ENCODE peak calls at places on chromosomes 16 and 17, in six cellular contexts. One of them, this sample, is unnamed.

GRCh38 chr16:19505600-19506303 is 16.1 kb downstream of the GDE1 start:
- DNase-seq in AG04450: no peak
- DNase-seq in bronchial epithelial cell: no peak
- DNase-seq in foreskin fibroblast: peak; percentile 70
- DNase-seq in upper lobe of right lung: no peak
- DNase-seq in fibroblast of the aortic adventitia: peak; percentile 86
- DNase-seq in this sample: no peak

GRCh38 chr16:67105251-67105650 is 4.5 kb upstream of the PHAF1 start:
- DNase-seq in foreskin fibroblast: no peak
- DNase-seq in bronchial epithelial cell: no peak
- DNase-seq in AG04450: no peak
- DNase-seq in fibroblast of the aortic adventitia: no peak
- DNase-seq in upper lobe of right lung: no peak
- DNase-seq in this sample: no peak

GRCh38 chr16:54926166-54926838 is 4.4 kb upstream of the IRX5 start:
- DNase-seq in upper lobe of right lung: no peak
- DNase-seq in bronchial epithelial cell: peak; percentile 77
- DNase-seq in foreskin fibroblast: peak; percentile 76
- DNase-seq in AG04450: no peak
- DNase-seq in fibroblast of the aortic adventitia: peak; percentile 65
- DNase-seq in this sample: no peak

GRCh38 chr17:28684963-28685362 is 23.0 kb downstream of the SUPT6H start:
- DNase-seq in upper lobe of right lung: no peak
- DNase-seq in bronchial epithelial cell: no peak
- DNase-seq in fibroblast of the aortic adventitia: peak; percentile 28
- DNase-seq in AG04450: no peak
- DNase-seq in foreskin fibroblast: peak; percentile 57
- DNase-seq in this sample: no peak

GRCh38 chr17:6551909-6552768 is 4.2 kb downstream of the PITPNM3 start:
- DNase-seq in fibroblast of the aortic adventitia: no peak
- DNase-seq in upper lobe of right lung: peak; percentile 88
- DNase-seq in AG04450: no peak
- DNase-seq in bronchial epithelial cell: peak; percentile 94
- DNase-seq in foreskin fibroblast: no peak
- DNase-seq in this sample: no peak

GRCh38 chr17:43169561-43170139 is 1.4 kb upstream of the NBR1 start:
- DNase-seq in upper lobe of right lung: no peak
- DNase-seq in fibroblast of the aortic adventitia: peak; percentile 15
- DNase-seq in foreskin fibroblast: peak; percentile 68
- DNase-seq in bronchial epithelial cell: peak; percentile 0
- DNase-seq in AG04450: no peak
- DNase-seq in this sample: peak; percentile 46

GRCh38 chr17:36597229-36597628 is 4.2 kb upstream of the MRM1 start:
- DNase-seq in upper lobe of right lung: peak; percentile 25
- DNase-seq in foreskin fibroblast: no peak
- DNase-seq in AG04450: no peak
- DNase-seq in bronchial epithelial cell: no peak
- DNase-seq in fibroblast of the aortic adventitia: no peak
- DNase-seq in this sample: no peak

GRCh38 chr17:37848690-37849616 is 75.3 kb upstream of the TBC1D3K start:
- DNase-seq in upper lobe of right lung: no peak
- DNase-seq in foreskin fibroblast: peak; percentile 69
- DNase-seq in AG04450: peak; percentile 21
- DNase-seq in fibroblast of the aortic adventitia: no peak
- DNase-seq in bronchial epithelial cell: peak; percentile 95
- DNase-seq in this sample: peak; percentile 82

GRCh38 chr16:79519448-79519847 is 81.1 kb downstream of the MAF start:
- DNase-seq in bronchial epithelial cell: no peak
- DNase-seq in fibroblast of the aortic adventitia: no peak
- DNase-seq in upper lobe of right lung: peak; percentile 68
- DNase-seq in foreskin fibroblast: no peak
- DNase-seq in AG04450: no peak
- DNase-seq in this sample: peak; percentile 20

GRCh38 chr17:49101054-49101534 is 31.5 kb upstream of the B4GALNT2 start:
- DNase-seq in upper lobe of right lung: no peak
- DNase-seq in fibroblast of the aortic adventitia: peak; percentile 88
- DNase-seq in bronchial epithelial cell: peak; percentile 95
- DNase-seq in AG04450: no peak
- DNase-seq in foreskin fibroblast: peak; percentile 61
- DNase-seq in this sample: no peak

GRCh38 chr17:49932131-49932723 is 36.8 kb upstream of the DLX4 start:
- DNase-seq in bronchial epithelial cell: no peak
- DNase-seq in AG04450: no peak
- DNase-seq in foreskin fibroblast: no peak
- DNase-seq in fibroblast of the aortic adventitia: no peak
- DNase-seq in upper lobe of right lung: no peak
- DNase-seq in this sample: no peak

GRCh38 chr16:18013863-18014262 is 322.7 kb downstream of the NPIPA8 start:
- DNase-seq in fibroblast of the aortic adventitia: no peak
- DNase-seq in foreskin fibroblast: no peak
- DNase-seq in upper lobe of right lung: no peak
- DNase-seq in AG04450: no peak
- DNase-seq in bronchial epithelial cell: no peak
- DNase-seq in this sample: peak; percentile 36

GRCh38 chr17:48429638-48430586 is at the start of gene SKAP1:
- DNase-seq in upper lobe of right lung: peak; percentile 66
- DNase-seq in fibroblast of the aortic adventitia: no peak
- DNase-seq in bronchial epithelial cell: no peak
- DNase-seq in AG04450: no peak
- DNase-seq in foreskin fibroblast: no peak
- DNase-seq in this sample: peak; percentile 73

GRCh38 chr17:76793775-76794174 is 55.9 kb downstream of the MFSD11 start:
- DNase-seq in foreskin fibroblast: peak; percentile 67
- DNase-seq in bronchial epithelial cell: peak; percentile 30
- DNase-seq in fibroblast of the aortic adventitia: peak; percentile 26
- DNase-seq in AG04450: no peak
- DNase-seq in upper lobe of right lung: no peak
- DNase-seq in this sample: peak; percentile 57

GRCh38 chr17:11550431-11550830 is 47.8 kb upstream of the DNAH9 start:
- DNase-seq in fibroblast of the aortic adventitia: no peak
- DNase-seq in AG04450: no peak
- DNase-seq in bronchial epithelial cell: no peak
- DNase-seq in upper lobe of right lung: no peak
- DNase-seq in foreskin fibroblast: no peak
- DNase-seq in this sample: no peak

GRCh38 chr17:11548398-11548797 is 49.9 kb upstream of the DNAH9 start:
- DNase-seq in AG04450: no peak
- DNase-seq in foreskin fibroblast: no peak
- DNase-seq in upper lobe of right lung: no peak
- DNase-seq in bronchial epithelial cell: no peak
- DNase-seq in fibroblast of the aortic adventitia: no peak
- DNase-seq in this sample: no peak

GRCh38 chr17:11554042-11554441 is 44.2 kb upstream of the DNAH9 start:
- DNase-seq in upper lobe of right lung: no peak
- DNase-seq in fibroblast of the aortic adventitia: no peak
- DNase-seq in bronchial epithelial cell: no peak
- DNase-seq in foreskin fibroblast: no peak
- DNase-seq in AG04450: no peak
- DNase-seq in this sample: no peak

GRCh38 chr17:11553135-11553534 is 45.1 kb upstream of the DNAH9 start:
- DNase-seq in foreskin fibroblast: no peak
- DNase-seq in AG04450: no peak
- DNase-seq in fibroblast of the aortic adventitia: no peak
- DNase-seq in bronchial epithelial cell: no peak
- DNase-seq in upper lobe of right lung: no peak
- DNase-seq in this sample: no peak

GRCh38 chr17:11551442-11551841 is 46.8 kb upstream of the DNAH9 start:
- DNase-seq in upper lobe of right lung: no peak
- DNase-seq in fibroblast of the aortic adventitia: no peak
- DNase-seq in bronchial epithelial cell: no peak
- DNase-seq in AG04450: no peak
- DNase-seq in foreskin fibroblast: no peak
- DNase-seq in this sample: no peak
- H3K4me3 ChIP-seq in upper lobe of right lung: no peak overlapping the region
- H3K4me3 ChIP-seq in fibroblast of the aortic adventitia: no peak overlapping the region
- H3K4me3 ChIP-seq in bronchial epithelial cell: no peak overlapping the region
- H3K4me3 ChIP-seq in AG04450: no peak overlapping the region
- H3K4me3 ChIP-seq in foreskin fibroblast: no peak overlapping the region
- H3K4me3 ChIP-seq in this sample: no peak overlapping the region

GRCh38 chr17:1170739-1171138 is 9.0 kb downstream of the ABR start:
- DNase-seq in fibroblast of the aortic adventitia: no peak
- DNase-seq in foreskin fibroblast: no peak
- DNase-seq in AG04450: no peak
- DNase-seq in upper lobe of right lung: no peak
- DNase-seq in bronchial epithelial cell: no peak
- DNase-seq in this sample: no peak
- TF ChIP-seq CTCF in fibroblast of the aortic adventitia: no peak
- TF ChIP-seq CTCF in foreskin fibroblast: no peak
- TF ChIP-seq CTCF in AG04450: peak; percentile 25
- TF ChIP-seq CTCF in upper lobe of right lung: peak; percentile 23
- TF ChIP-seq CTCF in bronchial epithelial cell: no peak
- TF ChIP-seq CTCF in this sample: peak; percentile 28

DNA sequence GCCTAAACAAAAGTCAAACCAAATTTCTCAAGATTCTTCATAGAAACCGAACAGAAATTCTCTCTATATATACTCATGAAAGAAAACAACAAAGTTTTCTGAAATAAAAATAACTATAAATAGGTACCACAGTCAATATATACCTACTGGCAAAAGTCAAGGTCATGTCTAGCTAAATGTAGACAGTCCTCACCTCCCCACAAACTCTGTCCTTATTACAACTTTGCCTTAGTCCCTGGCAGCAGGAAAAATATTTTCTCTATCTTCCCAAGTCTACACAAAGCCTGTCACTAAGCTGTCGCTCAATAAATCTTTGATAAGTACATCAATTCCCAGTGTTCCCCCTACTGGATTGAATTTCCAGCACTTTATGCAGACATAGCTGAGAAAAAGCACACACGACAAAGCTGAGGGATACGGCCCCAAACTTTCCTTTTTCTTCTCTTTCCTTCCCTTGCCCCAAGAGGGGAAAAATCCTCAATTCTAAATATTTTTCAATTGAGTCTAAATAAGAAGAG is 2.7 kb downstream of the CFAP20 start:
- DNase-seq in fibroblast of the aortic adventitia: no peak
- DNase-seq in upper lobe of right lung: no peak
- DNase-seq in bronchial epithelial cell: no peak
- DNase-seq in AG04450: no peak
- DNase-seq in foreskin fibroblast: no peak
- DNase-seq in this sample: no peak
- H3K4me3 ChIP-seq in fibroblast of the aortic adventitia: peak overlapping the region; percentile 95
- H3K4me3 ChIP-seq in upper lobe of right lung: peak overlapping the region; percentile 91
- H3K4me3 ChIP-seq in bronchial epithelial cell: no peak overlapping the region
- H3K4me3 ChIP-seq in AG04450: peak overlapping the region; percentile 91
- H3K4me3 ChIP-seq in foreskin fibroblast: peak overlapping the region; percentile 95
- H3K4me3 ChIP-seq in this sample: no peak overlapping the region

DNA sequence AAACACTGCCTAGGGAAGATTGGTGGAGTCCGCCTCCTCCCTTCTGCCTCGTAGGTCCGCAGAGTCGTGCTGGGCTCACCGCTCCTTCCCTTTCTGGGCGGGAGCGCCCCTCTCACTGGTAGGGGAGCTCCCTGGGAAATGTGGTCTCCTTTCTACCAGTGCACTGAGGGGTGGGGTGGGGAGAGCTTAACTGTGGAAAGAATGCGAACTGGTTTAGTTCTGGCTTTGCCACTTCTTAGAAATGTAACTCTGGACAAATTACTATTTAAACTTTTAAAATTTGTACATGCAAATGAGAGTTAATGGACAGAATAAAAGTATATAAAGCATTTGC is 105.7 kb downstream of the RPTOR start:
- DNase-seq in foreskin fibroblast: no peak
- DNase-seq in AG04450: no peak
- DNase-seq in fibroblast of the aortic adventitia: no peak
- DNase-seq in bronchial epithelial cell: no peak
- DNase-seq in upper lobe of right lung: no peak
- DNase-seq in this sample: no peak
- TF ChIP-seq CTCF in foreskin fibroblast: no peak
- TF ChIP-seq CTCF in AG04450: no peak
- TF ChIP-seq CTCF in fibroblast of the aortic adventitia: no peak
- TF ChIP-seq CTCF in bronchial epithelial cell: no peak
- TF ChIP-seq CTCF in upper lobe of right lung: no peak
- TF ChIP-seq CTCF in this sample: no peak

GRCh38 chr16:85565340-85565739 is 47.8 kb upstream of the GSE1 start:
- DNase-seq in bronchial epithelial cell: no peak
- DNase-seq in foreskin fibroblast: no peak
- DNase-seq in upper lobe of right lung: no peak
- DNase-seq in fibroblast of the aortic adventitia: no peak
- DNase-seq in AG04450: no peak
- DNase-seq in this sample: no peak

GRCh38 chr16:85563031-85563430 is 50.1 kb upstream of the GSE1 start:
- DNase-seq in foreskin fibroblast: no peak
- DNase-seq in bronchial epithelial cell: no peak
- DNase-seq in upper lobe of right lung: no peak
- DNase-seq in AG04450: no peak
- DNase-seq in fibroblast of the aortic adventitia: no peak
- DNase-seq in this sample: no peak

GRCh38 chr16:85564277-85565051 is 48.7 kb upstream of the GSE1 start:
- DNase-seq in upper lobe of right lung: peak; percentile 79
- DNase-seq in bronchial epithelial cell: no peak
- DNase-seq in AG04450: no peak
- DNase-seq in foreskin fibroblast: no peak
- DNase-seq in fibroblast of the aortic adventitia: no peak
- DNase-seq in this sample: peak; percentile 59

GRCh38 chr16:85562102-85562786 is 50.9 kb upstream of the GSE1 start:
- DNase-seq in upper lobe of right lung: no peak
- DNase-seq in AG04450: no peak
- DNase-seq in fibroblast of the aortic adventitia: no peak
- DNase-seq in bronchial epithelial cell: no peak
- DNase-seq in foreskin fibroblast: no peak
- DNase-seq in this sample: no peak

GRCh38 chr16:85563515-85564276 is 49.4 kb upstream of the GSE1 start:
- DNase-seq in fibroblast of the aortic adventitia: no peak
- DNase-seq in foreskin fibroblast: peak; percentile 65
- DNase-seq in bronchial epithelial cell: no peak
- DNase-seq in upper lobe of right lung: peak; percentile 91
- DNase-seq in AG04450: no peak
- DNase-seq in this sample: no peak
- H3K4me3 ChIP-seq in fibroblast of the aortic adventitia: no peak overlapping the region
- H3K4me3 ChIP-seq in foreskin fibroblast: no peak overlapping the region
- H3K4me3 ChIP-seq in bronchial epithelial cell: no peak overlapping the region
- H3K4me3 ChIP-seq in upper lobe of right lung: no peak overlapping the region
- H3K4me3 ChIP-seq in AG04450: no peak overlapping the region
- H3K4me3 ChIP-seq in this sample: no peak overlapping the region

GRCh38 chr17:74736423-74737298 is at the start of gene RAB37:
- DNase-seq in AG04450: no peak
- DNase-seq in fibroblast of the aortic adventitia: no peak
- DNase-seq in foreskin fibroblast: peak; percentile 70
- DNase-seq in upper lobe of right lung: peak; percentile 81
- DNase-seq in bronchial epithelial cell: no peak
- DNase-seq in this sample: peak; percentile 59
- TF ChIP-seq CTCF in AG04450: no peak
- TF ChIP-seq CTCF in fibroblast of the aortic adventitia: peak; percentile 18
- TF ChIP-seq CTCF in foreskin fibroblast: no peak
- TF ChIP-seq CTCF in upper lobe of right lung: peak; percentile 56
- TF ChIP-seq CTCF in bronchial epithelial cell: peak; percentile 54
- TF ChIP-seq CTCF in this sample: peak; percentile 68